ENCODE peak calls at places on chromosomes 3 and 15, in eight cellular contexts. One of them, this sample, is unnamed.

GRCh38 chr15:25892126-25892525 is 29.0 kb upstream of the ATP10A start:
- DNase-seq in ovary: no peak
- DNase-seq in transverse colon: no peak
- DNase-seq in lower lobe of right lung: no peak
- DNase-seq in DND-41: no peak
- DNase-seq in effector memory CD4-positive, alpha-beta T cell: no peak
- DNase-seq in K562: no peak
- DNase-seq in mucosa of descending colon: no peak
- DNase-seq in this sample: no peak

GRCh38 chr3:37050242-37050641 is 56.9 kb downstream of the MLH1 start:
- DNase-seq in ovary: no peak
- DNase-seq in transverse colon: no peak
- DNase-seq in K562: no peak
- DNase-seq in mucosa of descending colon: peak; percentile 13
- DNase-seq in DND-41: no peak
- DNase-seq in effector memory CD4-positive, alpha-beta T cell: no peak
- DNase-seq in lower lobe of right lung: no peak
- DNase-seq in this sample: no peak

GRCh38 chr3:194806991-194807685 is 121.5 kb downstream of the FAM43A start:
- DNase-seq in lower lobe of right lung: no peak
- DNase-seq in K562: no peak
- DNase-seq in ovary: no peak
- DNase-seq in DND-41: no peak
- DNase-seq in transverse colon: no peak
- DNase-seq in mucosa of descending colon: no peak
- DNase-seq in effector memory CD4-positive, alpha-beta T cell: no peak
- DNase-seq in this sample: no peak

GRCh38 chr3:18378218-18378617 is 46.9 kb downstream of the SATB1 start:
- DNase-seq in effector memory CD4-positive, alpha-beta T cell: no peak
- DNase-seq in ovary: no peak
- DNase-seq in K562: no peak
- DNase-seq in mucosa of descending colon: no peak
- DNase-seq in lower lobe of right lung: no peak
- DNase-seq in transverse colon: no peak
- DNase-seq in DND-41: no peak
- DNase-seq in this sample: no peak

GRCh38 chr15:77904436-77904821 is 173.1 kb downstream of the TBC1D2B start:
- DNase-seq in effector memory CD4-positive, alpha-beta T cell: no peak
- DNase-seq in DND-41: no peak
- DNase-seq in lower lobe of right lung: no peak
- DNase-seq in transverse colon: no peak
- DNase-seq in mucosa of descending colon: no peak
- DNase-seq in ovary: no peak
- DNase-seq in K562: no peak
- DNase-seq in this sample: no peak

GRCh38 chr3:55555866-55556621 is 68.9 kb upstream of the WNT5A start:
- DNase-seq in transverse colon: no peak
- DNase-seq in DND-41: no peak
- DNase-seq in K562: no peak
- DNase-seq in ovary: no peak
- DNase-seq in lower lobe of right lung: no peak
- DNase-seq in effector memory CD4-positive, alpha-beta T cell: no peak
- DNase-seq in mucosa of descending colon: peak; percentile 5
- DNase-seq in this sample: no peak

GRCh38 chr3:125194061-125194848 is 18.3 kb downstream of the SLC12A8 start:
- DNase-seq in lower lobe of right lung: no peak
- DNase-seq in DND-41: no peak
- DNase-seq in K562: no peak
- DNase-seq in mucosa of descending colon: no peak
- DNase-seq in ovary: no peak
- DNase-seq in transverse colon: no peak
- DNase-seq in effector memory CD4-positive, alpha-beta T cell: no peak
- DNase-seq in this sample: no peak

GRCh38 chr3:172346161-172346560 is 102.1 kb downstream of the GHSR start:
- DNase-seq in effector memory CD4-positive, alpha-beta T cell: no peak
- DNase-seq in K562: no peak
- DNase-seq in ovary: no peak
- DNase-seq in DND-41: no peak
- DNase-seq in mucosa of descending colon: no peak
- DNase-seq in transverse colon: no peak
- DNase-seq in lower lobe of right lung: no peak
- DNase-seq in this sample: no peak

GRCh38 chr3:141093971-141094401 is 42.8 kb downstream of the SPSB4 start:
- DNase-seq in lower lobe of right lung: no peak
- DNase-seq in K562: no peak
- DNase-seq in DND-41: no peak
- DNase-seq in transverse colon: no peak
- DNase-seq in mucosa of descending colon: no peak
- DNase-seq in ovary: peak; percentile 68
- DNase-seq in effector memory CD4-positive, alpha-beta T cell: no peak
- DNase-seq in this sample: no peak

GRCh38 chr3:187936676-187937075 is 191.4 kb upstream of the BCL6 start:
- DNase-seq in effector memory CD4-positive, alpha-beta T cell: no peak
- DNase-seq in mucosa of descending colon: no peak
- DNase-seq in DND-41: no peak
- DNase-seq in transverse colon: no peak
- DNase-seq in K562: no peak
- DNase-seq in lower lobe of right lung: no peak
- DNase-seq in ovary: no peak
- DNase-seq in this sample: no peak

GRCh38 chr3:50450135-50450911 is 53.1 kb downstream of the CACNA2D2 start:
- DNase-seq in ovary: no peak
- DNase-seq in K562: no peak
- DNase-seq in DND-41: no peak
- DNase-seq in effector memory CD4-positive, alpha-beta T cell: peak; percentile 61
- DNase-seq in mucosa of descending colon: peak; percentile 62
- DNase-seq in transverse colon: peak; percentile 66
- DNase-seq in lower lobe of right lung: peak; percentile 95
- DNase-seq in this sample: peak; percentile 68

GRCh38 chr3:13768453-13768852 is 111.4 kb downstream of the WNT7A start:
- DNase-seq in DND-41: no peak
- DNase-seq in mucosa of descending colon: no peak
- DNase-seq in ovary: no peak
- DNase-seq in transverse colon: no peak
- DNase-seq in K562: no peak
- DNase-seq in effector memory CD4-positive, alpha-beta T cell: no peak
- DNase-seq in lower lobe of right lung: no peak
- DNase-seq in this sample: no peak

GRCh38 chr15:63826513-63826912 is 7.2 kb downstream of the HERC1 start:
- DNase-seq in mucosa of descending colon: peak; percentile 20
- DNase-seq in transverse colon: no peak
- DNase-seq in DND-41: no peak
- DNase-seq in effector memory CD4-positive, alpha-beta T cell: no peak
- DNase-seq in K562: peak; percentile 66
- DNase-seq in ovary: no peak
- DNase-seq in lower lobe of right lung: no peak
- DNase-seq in this sample: no peak

GRCh38 chr3:59809750-59810444 is 760.1 kb upstream of the CFAP20DC start:
- DNase-seq in transverse colon: no peak
- DNase-seq in effector memory CD4-positive, alpha-beta T cell: no peak
- DNase-seq in mucosa of descending colon: peak; percentile 15
- DNase-seq in DND-41: peak; percentile 45
- DNase-seq in ovary: no peak
- DNase-seq in lower lobe of right lung: no peak
- DNase-seq in K562: no peak
- DNase-seq in this sample: peak; percentile 4

GRCh38 chr3:186381424-186382216 is 19.6 kb upstream of the DGKG start:
- DNase-seq in lower lobe of right lung: no peak
- DNase-seq in mucosa of descending colon: peak; percentile 73
- DNase-seq in DND-41: no peak
- DNase-seq in ovary: no peak
- DNase-seq in K562: no peak
- DNase-seq in transverse colon: peak; percentile 22
- DNase-seq in effector memory CD4-positive, alpha-beta T cell: no peak
- DNase-seq in this sample: no peak

DNA sequence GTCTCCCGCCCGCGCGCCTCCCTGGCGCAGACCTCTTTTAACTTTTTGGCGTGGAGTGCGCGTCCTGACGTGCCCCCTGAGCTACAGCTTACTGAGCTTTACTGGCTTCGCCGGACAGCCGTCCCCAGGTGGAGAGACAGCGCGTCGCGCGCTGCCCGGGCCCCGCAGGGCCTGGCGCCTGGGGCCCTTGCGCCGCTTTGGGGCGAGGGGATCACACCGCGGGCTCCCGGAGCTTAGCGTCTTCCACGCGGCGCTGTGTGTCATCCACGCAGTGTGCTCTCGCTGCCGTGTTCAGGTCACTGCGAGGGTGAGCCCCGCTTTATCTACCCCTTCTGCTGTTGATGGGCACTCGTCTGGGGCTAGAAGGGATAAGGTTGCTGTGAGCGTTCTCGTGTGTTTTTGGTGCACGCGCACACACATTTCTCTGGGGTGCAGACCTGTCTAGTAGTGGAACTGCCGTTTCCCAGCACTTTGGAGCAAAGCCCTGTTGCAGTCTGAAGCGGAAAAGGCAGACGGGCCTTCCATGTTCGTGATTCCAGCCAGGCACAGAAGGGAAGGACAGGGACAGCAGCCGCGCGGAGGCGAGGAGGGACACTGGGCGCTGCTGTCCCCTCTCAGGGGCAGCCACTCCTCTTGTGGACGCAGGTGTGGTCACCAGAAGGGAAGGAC is 33.1 kb upstream of the ALDH1L1 start:
- DNase-seq in mucosa of descending colon: no peak
- DNase-seq in transverse colon: no peak
- DNase-seq in K562: no peak
- DNase-seq in ovary: peak; percentile 35
- DNase-seq in DND-41: no peak
- DNase-seq in lower lobe of right lung: no peak
- DNase-seq in effector memory CD4-positive, alpha-beta T cell: no peak
- DNase-seq in this sample: no peak
- H3K4me3 ChIP-seq in mucosa of descending colon: no peak overlapping the region
- H3K4me3 ChIP-seq in transverse colon: peak overlapping the region; percentile 24
- H3K4me3 ChIP-seq in K562: no peak overlapping the region
- H3K4me3 ChIP-seq in ovary: peak overlapping the region; percentile 44
- H3K4me3 ChIP-seq in DND-41: no peak overlapping the region
- H3K4me3 ChIP-seq in lower lobe of right lung: peak overlapping the region; percentile 53
- H3K4me3 ChIP-seq in effector memory CD4-positive, alpha-beta T cell: no peak overlapping the region
- H3K4me3 ChIP-seq in this sample: no peak overlapping the region

GRCh38 chr3:147940846-147941245 is 531.7 kb downstream of the ZIC1 start:
- DNase-seq in lower lobe of right lung: no peak
- DNase-seq in effector memory CD4-positive, alpha-beta T cell: no peak
- DNase-seq in ovary: no peak
- DNase-seq in K562: no peak
- DNase-seq in mucosa of descending colon: no peak
- DNase-seq in DND-41: no peak
- DNase-seq in transverse colon: no peak
- DNase-seq in this sample: no peak

GRCh38 chr3:147940400-147940799 is 531.2 kb downstream of the ZIC1 start:
- DNase-seq in DND-41: no peak
- DNase-seq in lower lobe of right lung: no peak
- DNase-seq in ovary: no peak
- DNase-seq in effector memory CD4-positive, alpha-beta T cell: no peak
- DNase-seq in mucosa of descending colon: no peak
- DNase-seq in K562: no peak
- DNase-seq in transverse colon: no peak
- DNase-seq in this sample: no peak

GRCh38 chr3:147941984-147942383 is 532.8 kb downstream of the ZIC1 start:
- DNase-seq in transverse colon: no peak
- DNase-seq in lower lobe of right lung: no peak
- DNase-seq in DND-41: no peak
- DNase-seq in effector memory CD4-positive, alpha-beta T cell: no peak
- DNase-seq in ovary: no peak
- DNase-seq in K562: no peak
- DNase-seq in mucosa of descending colon: no peak
- DNase-seq in this sample: no peak

GRCh38 chr3:147945968-147946519 is 536.9 kb downstream of the ZIC1 start:
- DNase-seq in DND-41: peak; percentile 24
- DNase-seq in lower lobe of right lung: no peak
- DNase-seq in K562: no peak
- DNase-seq in ovary: no peak
- DNase-seq in effector memory CD4-positive, alpha-beta T cell: no peak
- DNase-seq in transverse colon: peak; percentile 15
- DNase-seq in mucosa of descending colon: peak; percentile 34
- DNase-seq in this sample: no peak

DNA sequence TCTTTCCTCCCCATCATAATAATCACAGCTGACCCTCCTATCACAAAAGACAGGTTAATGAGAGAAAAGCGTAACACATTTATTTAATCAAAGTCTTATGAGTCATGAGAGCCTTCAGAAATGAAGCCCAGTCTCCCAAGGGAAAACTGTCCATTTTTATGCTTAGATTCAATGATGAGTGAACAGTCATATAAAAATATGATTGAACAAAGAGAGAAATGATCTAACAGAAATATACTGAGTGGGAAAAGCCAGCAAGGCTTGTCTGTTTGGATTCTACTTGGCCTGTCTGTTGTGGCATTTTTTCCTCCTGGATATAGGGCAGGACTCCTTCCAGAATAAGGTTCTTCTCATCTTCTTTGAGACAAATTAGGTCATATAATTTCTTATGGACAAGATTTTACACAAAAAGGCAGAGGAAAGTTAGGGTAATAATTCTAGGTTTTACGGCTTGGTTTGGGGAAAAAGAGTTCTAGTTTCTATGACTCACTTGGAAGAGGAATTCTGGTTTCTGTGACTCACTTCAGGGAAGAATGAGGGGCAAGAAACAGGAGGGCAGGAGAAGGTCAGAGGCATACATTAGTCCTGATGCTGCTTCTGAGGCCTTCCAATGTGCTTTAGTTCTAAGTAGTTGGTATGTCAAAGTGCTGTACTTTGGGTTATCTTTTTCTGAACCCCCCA is 534.2 kb downstream of the ZIC1 start:
- DNase-seq in mucosa of descending colon: no peak
- DNase-seq in DND-41: no peak
- DNase-seq in transverse colon: no peak
- DNase-seq in K562: no peak
- DNase-seq in lower lobe of right lung: no peak
- DNase-seq in effector memory CD4-positive, alpha-beta T cell: no peak
- DNase-seq in ovary: no peak
- DNase-seq in this sample: no peak
- H3K4me1 ChIP-seq in mucosa of descending colon: no peaks in the 10 kb centered on the region
- H3K4me1 ChIP-seq in DND-41: peaks cover 10% of the 10 kb centered on the region
- H3K4me1 ChIP-seq in transverse colon: no peaks in the 10 kb centered on the region
- H3K4me1 ChIP-seq in K562: no peaks in the 10 kb centered on the region
- H3K4me1 ChIP-seq in lower lobe of right lung: no peaks in the 10 kb centered on the region
- H3K4me1 ChIP-seq in effector memory CD4-positive, alpha-beta T cell: no peaks in the 10 kb centered on the region
- H3K4me1 ChIP-seq in ovary: no peaks in the 10 kb centered on the region
- H3K4me1 ChIP-seq in this sample: no peaks in the 10 kb centered on the region

DNA sequence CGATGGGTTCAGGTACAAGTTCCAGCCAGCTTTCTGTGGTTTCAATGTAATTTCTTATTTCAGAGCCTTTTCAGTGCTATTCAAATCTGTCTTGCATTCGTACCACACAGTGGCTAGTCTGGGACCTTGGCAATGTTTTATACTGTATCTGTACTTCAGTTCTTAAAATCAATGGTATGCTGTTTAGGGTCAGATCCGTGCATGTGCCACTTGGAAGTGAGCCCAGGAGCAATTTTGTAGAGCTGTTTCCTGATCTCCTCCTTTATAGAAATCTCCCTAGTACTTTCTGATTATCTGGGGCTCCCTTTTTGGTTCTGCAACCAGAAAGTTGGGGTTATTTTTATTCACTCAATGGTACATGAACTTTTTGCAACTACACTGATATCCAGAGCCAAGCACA is 59.5 kb upstream of the NDUFB4 start:
- DNase-seq in lower lobe of right lung: no peak
- DNase-seq in transverse colon: peak; percentile 17
- DNase-seq in K562: no peak
- DNase-seq in effector memory CD4-positive, alpha-beta T cell: no peak
- DNase-seq in mucosa of descending colon: peak; percentile 47
- DNase-seq in DND-41: no peak
- DNase-seq in ovary: no peak
- DNase-seq in this sample: no peak
- H3K9me3 ChIP-seq in lower lobe of right lung: peaks cover 14% of the 10 kb centered on the region
- H3K9me3 ChIP-seq in transverse colon: peaks cover 17% of the 10 kb centered on the region
- H3K9me3 ChIP-seq in K562: no peaks in the 10 kb centered on the region
- H3K9me3 ChIP-seq in effector memory CD4-positive, alpha-beta T cell: no peaks in the 10 kb centered on the region
- H3K9me3 ChIP-seq in mucosa of descending colon: peaks cover 21% of the 10 kb centered on the region
- H3K9me3 ChIP-seq in DND-41: peaks cover 3% of the 10 kb centered on the region
- H3K9me3 ChIP-seq in ovary: no peaks in the 10 kb centered on the region
- H3K9me3 ChIP-seq in this sample: no peaks in the 10 kb centered on the region

GRCh38 chr15:100372695-100373036 is 30.9 kb upstream of the ADAMTS17 start:
- DNase-seq in lower lobe of right lung: no peak
- DNase-seq in K562: no peak
- DNase-seq in transverse colon: no peak
- DNase-seq in mucosa of descending colon: no peak
- DNase-seq in DND-41: no peak
- DNase-seq in ovary: peak; percentile 16
- DNase-seq in effector memory CD4-positive, alpha-beta T cell: no peak
- DNase-seq in this sample: no peak
- H3K4me3 ChIP-seq in lower lobe of right lung: peak overlapping the region; percentile 47
- H3K4me3 ChIP-seq in K562: no peak overlapping the region
- H3K4me3 ChIP-seq in transverse colon: peak overlapping the region; percentile 12
- H3K4me3 ChIP-seq in mucosa of descending colon: no peak overlapping the region
- H3K4me3 ChIP-seq in DND-41: no peak overlapping the region
- H3K4me3 ChIP-seq in ovary: peak overlapping the region; percentile 52
- H3K4me3 ChIP-seq in effector memory CD4-positive, alpha-beta T cell: no peak overlapping the region
- H3K4me3 ChIP-seq in this sample: no peak overlapping the region

This sample was measured in CD8-positive, alpha-beta memory T cell.